ENCODE peak calls at places on chromosomes 1 and 21, in nine cellular contexts. L is neural crest cell, W is astrocyte of the spinal cord, S is kidney epithelial cell, B is AG04450, V is heart left ventricle, U is GM10248, K is AG04449, Q is choroid plexus epithelial cell. M is an unnamed sample.

GRCh38 chr1:40092241-40092640 is 4.8 kb downstream of the PPT1 start:
- DNase-seq in L (no peak), W (no peak), S (no peak), B (no peak), V (no peak), U (no peak), K (no peak), Q (no peak), M (no peak)

GRCh38 chr21:44926364-44927101 is 5.8 kb upstream of the ITGB2 start:
- DNase-seq in L (no peak), W (no peak), S (no peak), B (no peak), V (no peak), U (no peak), K (no peak), Q (no peak), M (no peak)

GRCh38 chr1:11707621-11708276 is 16.2 kb downstream of the DRAXIN start:
- DNase-seq in L (no peak), W (no peak), S (no peak), B (no peak), V (no peak), U (no peak), K (no peak), Q (no peak), M (no peak)

GRCh38 chr1:85295006-85295431 is 18.6 kb upstream of the BCL10 start:
- DNase-seq in L (no peak), W (peak), S (peak), B (no peak), V (no peak), U (no peak), K (no peak), Q (peak), M (no peak)

GRCh38 chr21:16279658-16280581 is 550.1 kb downstream of the USP25 start:
- DNase-seq in L (peak), W (peak), S (no peak), B (peak), V (no peak), U (no peak), K (peak), Q (peak), M (peak)

GRCh38 chr1:116465845-116466685 is 93.0 kb downstream of the ATP1A1 start:
- DNase-seq in L (no peak), W (no peak), S (no peak), B (no peak), V (no peak), U (no peak), K (no peak), Q (no peak), M (no peak)

GRCh38 chr1:87508247-87508646 is 179.6 kb downstream of the LMO4 start:
- DNase-seq in L (no peak), W (peak), S (no peak), B (peak), V (no peak), U (no peak), K (no peak), Q (peak), M (no peak)

GRCh38 chr21:45809421-45809820 is 165.9 kb downstream of the PCBP3 start:
- DNase-seq in L (no peak), W (no peak), S (no peak), B (no peak), V (no peak), U (no peak), K (no peak), Q (no peak), M (no peak)

GRCh38 chr1:190328361-190328760 is 149.3 kb downstream of the BRINP3 start:
- DNase-seq in L (no peak), W (peak), S (no peak), B (no peak), V (no peak), U (no peak), K (no peak), Q (no peak), M (no peak)

GRCh38 chr1:160827418-160827817 is 31.4 kb downstream of the LY9 start:
- DNase-seq in L (no peak), W (no peak), S (no peak), B (no peak), V (no peak), U (no peak), K (no peak), Q (no peak), M (no peak)

GRCh38 chr1:160818207-160818935 is 22.4 kb downstream of the LY9 start:
- DNase-seq in L (no peak), W (no peak), S (no peak), B (no peak), V (no peak), U (no peak), K (no peak), Q (no peak), M (no peak)

GRCh38 chr1:160819186-160819585 is 23.2 kb downstream of the LY9 start:
- DNase-seq in L (no peak), W (no peak), S (no peak), B (no peak), V (no peak), U (no peak), K (no peak), Q (no peak), M (no peak)

GRCh38 chr1:160826546-160826945 is 30.6 kb downstream of the LY9 start:
- DNase-seq in L (no peak), W (peak), S (no peak), B (no peak), V (no peak), U (no peak), K (no peak), Q (no peak), M (no peak)

GRCh38 chr1:160821627-160822026 is 25.7 kb downstream of the LY9 start:
- DNase-seq in L (no peak), W (no peak), S (no peak), B (no peak), V (no peak), U (no peak), K (no peak), Q (no peak), M (no peak)
- TF ChIP-seq CTCF in L (no peak), W (no peak), S (no peak), B (no peak), V (no peak), U (no peak), K (no peak), Q (peak), M (no peak)

DNA sequence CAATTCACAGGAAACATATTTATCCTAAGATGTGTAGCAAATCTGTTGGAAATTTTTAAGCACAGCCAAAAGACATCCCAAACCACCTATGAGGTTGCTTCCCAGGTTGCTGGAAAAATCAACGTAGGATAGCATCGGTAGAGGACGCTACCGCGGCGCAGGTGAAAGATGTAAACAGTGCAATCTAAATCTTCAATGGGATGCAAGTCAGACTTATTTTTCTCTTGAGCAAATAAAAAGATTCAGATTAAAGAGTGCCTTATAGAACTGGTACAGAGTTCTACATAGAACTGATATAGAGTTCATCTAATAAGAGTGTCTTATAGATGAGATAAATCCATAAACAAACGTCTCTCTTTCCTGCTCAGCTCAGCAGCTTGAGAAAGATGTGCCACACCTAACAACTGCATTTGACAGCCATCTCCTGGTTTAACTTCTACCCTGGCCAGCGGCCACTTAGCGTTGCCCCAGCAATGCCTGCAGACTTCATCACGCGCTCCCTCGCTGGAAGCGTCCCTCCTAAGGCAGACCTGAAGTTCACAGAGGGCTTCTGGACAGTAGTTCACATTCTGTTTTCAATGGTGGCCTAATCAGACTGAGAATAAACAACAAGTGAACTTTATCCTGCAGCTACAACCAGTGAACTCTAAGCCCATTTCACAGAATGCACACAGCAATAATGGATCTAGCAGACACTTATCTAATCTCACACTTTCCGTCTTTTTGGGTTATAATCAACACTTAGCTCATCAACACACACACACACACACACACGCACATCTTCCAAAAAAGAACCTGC is 164.5 kb downstream of the TOMM20 start:
- DNase-seq in L (no peak), W (no peak), S (no peak), B (no peak), V (no peak), U (no peak), K (no peak), Q (no peak), M (no peak)
- TF ChIP-seq CTCF in L (no peak), W (no peak), S (no peak), B (no peak), V (no peak), U (no peak), K (no peak), Q (no peak), M (no peak)

GRCh38 chr1:1899266-1899966 is 8.5 kb upstream of the GNB1 start:
- DNase-seq in L (no peak), W (no peak), S (no peak), B (no peak), V (peak), U (peak), K (no peak), Q (no peak), M (no peak)
- TF ChIP-seq CTCF in L (no peak), W (peak), S (no peak), B (peak), V (no peak), U (peak), K (peak), Q (peak), M (no peak)

GRCh38 chr1:247335871-247336270 is 4.2 kb upstream of the ZNF496 start:
- DNase-seq in L (no peak), W (no peak), S (no peak), B (no peak), V (no peak), U (no peak), K (no peak), Q (peak), M (no peak)
- TF ChIP-seq CTCF in L (no peak), W (no peak), S (no peak), B (no peak), V (no peak), U (no peak), K (no peak), Q (peak), M (no peak)